ENCODE peak calls at places on chromosome 10, in six cellular contexts. One of them, this sample, is unnamed.

GRCh38 chr10:6583447-6583846 is 3.4 kb upstream of the PRKCQ start:
- DNase-seq in cardiac fibroblast: no peak
- DNase-seq in spleen: no peak
- DNase-seq in cardiac muscle cell: no peak
- DNase-seq in fibroblast of pulmonary artery: no peak
- DNase-seq in astrocyte of the spinal cord: no peak
- DNase-seq in this sample: no peak

GRCh38 chr10:128018236-128018635 is 108.0 kb downstream of the MKI67 start:
- DNase-seq in astrocyte of the spinal cord: no peak
- DNase-seq in spleen: no peak
- DNase-seq in cardiac fibroblast: peak
- DNase-seq in cardiac muscle cell: no peak
- DNase-seq in fibroblast of pulmonary artery: peak
- DNase-seq in this sample: no peak

GRCh38 chr10:5809541-5810154 is 3.6 kb downstream of the GDI2 start:
- DNase-seq in cardiac fibroblast: no peak
- DNase-seq in fibroblast of pulmonary artery: no peak
- DNase-seq in spleen: no peak
- DNase-seq in astrocyte of the spinal cord: no peak
- DNase-seq in cardiac muscle cell: no peak
- DNase-seq in this sample: no peak

GRCh38 chr10:101841826-101842225 is 1.8 kb downstream of the KCNIP2 start:
- DNase-seq in fibroblast of pulmonary artery: no peak
- DNase-seq in cardiac muscle cell: no peak
- DNase-seq in astrocyte of the spinal cord: no peak
- DNase-seq in spleen: no peak
- DNase-seq in cardiac fibroblast: no peak
- DNase-seq in this sample: no peak

GRCh38 chr10:99926925-99927718 is 82.6 kb downstream of the DNMBP start:
- DNase-seq in cardiac fibroblast: peak
- DNase-seq in fibroblast of pulmonary artery: peak
- DNase-seq in spleen: no peak
- DNase-seq in cardiac muscle cell: peak
- DNase-seq in astrocyte of the spinal cord: peak
- DNase-seq in this sample: no peak

GRCh38 chr10:125008689-125009579 is 67.0 kb downstream of the ZRANB1 start:
- DNase-seq in astrocyte of the spinal cord: no peak
- DNase-seq in fibroblast of pulmonary artery: no peak
- DNase-seq in cardiac muscle cell: no peak
- DNase-seq in spleen: peak
- DNase-seq in cardiac fibroblast: no peak
- DNase-seq in this sample: no peak

GRCh38 chr10:44066856-44067255 is 318.0 kb downstream of the CXCL12 start:
- DNase-seq in cardiac muscle cell: no peak
- DNase-seq in astrocyte of the spinal cord: no peak
- DNase-seq in fibroblast of pulmonary artery: no peak
- DNase-seq in cardiac fibroblast: no peak
- DNase-seq in spleen: no peak
- DNase-seq in this sample: no peak

GRCh38 chr10:124916098-124916584 is 25.8 kb upstream of the ZRANB1 start:
- DNase-seq in cardiac fibroblast: peak
- DNase-seq in cardiac muscle cell: no peak
- DNase-seq in spleen: no peak
- DNase-seq in fibroblast of pulmonary artery: peak
- DNase-seq in astrocyte of the spinal cord: no peak
- DNase-seq in this sample: no peak

GRCh38 chr10:102140218-102140617 is 7.4 kb downstream of the PPRC1 start:
- DNase-seq in fibroblast of pulmonary artery: no peak
- DNase-seq in cardiac fibroblast: no peak
- DNase-seq in spleen: no peak
- DNase-seq in cardiac muscle cell: no peak
- DNase-seq in astrocyte of the spinal cord: no peak
- DNase-seq in this sample: no peak

GRCh38 chr10:23813687-23814086 is 374.8 kb downstream of the OTUD1 start:
- DNase-seq in cardiac fibroblast: no peak
- DNase-seq in fibroblast of pulmonary artery: no peak
- DNase-seq in cardiac muscle cell: no peak
- DNase-seq in spleen: no peak
- DNase-seq in astrocyte of the spinal cord: no peak
- DNase-seq in this sample: no peak

GRCh38 chr10:88897019-88897853 is 17.2 kb downstream of the STAMBPL1 start:
- DNase-seq in cardiac muscle cell: peak
- DNase-seq in cardiac fibroblast: no peak
- DNase-seq in fibroblast of pulmonary artery: no peak
- DNase-seq in spleen: no peak
- DNase-seq in astrocyte of the spinal cord: no peak
- DNase-seq in this sample: no peak

GRCh38 chr10:129755075-129756020 is 208.7 kb downstream of the EBF3 start:
- DNase-seq in astrocyte of the spinal cord: no peak
- DNase-seq in fibroblast of pulmonary artery: no peak
- DNase-seq in cardiac muscle cell: no peak
- DNase-seq in spleen: peak
- DNase-seq in cardiac fibroblast: no peak
- DNase-seq in this sample: no peak

GRCh38 chr10:129756912-129757861 is 206.9 kb downstream of the EBF3 start:
- DNase-seq in astrocyte of the spinal cord: no peak
- DNase-seq in cardiac fibroblast: peak
- DNase-seq in fibroblast of pulmonary artery: peak
- DNase-seq in spleen: peak
- DNase-seq in cardiac muscle cell: no peak
- DNase-seq in this sample: no peak

GRCh38 chr10:129758180-129758579 is 205.9 kb downstream of the EBF3 start:
- DNase-seq in spleen: peak
- DNase-seq in cardiac muscle cell: no peak
- DNase-seq in astrocyte of the spinal cord: no peak
- DNase-seq in fibroblast of pulmonary artery: no peak
- DNase-seq in cardiac fibroblast: no peak
- DNase-seq in this sample: no peak

GRCh38 chr10:129758591-129759021 is 205.5 kb downstream of the EBF3 start:
- DNase-seq in cardiac fibroblast: no peak
- DNase-seq in spleen: peak
- DNase-seq in cardiac muscle cell: no peak
- DNase-seq in fibroblast of pulmonary artery: no peak
- DNase-seq in astrocyte of the spinal cord: no peak
- DNase-seq in this sample: no peak

GRCh38 chr10:129754211-129755050 is 209.6 kb downstream of the EBF3 start:
- DNase-seq in spleen: peak
- DNase-seq in cardiac muscle cell: no peak
- DNase-seq in cardiac fibroblast: no peak
- DNase-seq in astrocyte of the spinal cord: no peak
- DNase-seq in fibroblast of pulmonary artery: no peak
- DNase-seq in this sample: no peak
- TF ChIP-seq CTCF in spleen: no peak
- TF ChIP-seq CTCF in cardiac muscle cell: no peak
- TF ChIP-seq CTCF in cardiac fibroblast: no peak
- TF ChIP-seq CTCF in astrocyte of the spinal cord: no peak
- TF ChIP-seq CTCF in fibroblast of pulmonary artery: no peak
- TF ChIP-seq CTCF in this sample: no peak

DNA sequence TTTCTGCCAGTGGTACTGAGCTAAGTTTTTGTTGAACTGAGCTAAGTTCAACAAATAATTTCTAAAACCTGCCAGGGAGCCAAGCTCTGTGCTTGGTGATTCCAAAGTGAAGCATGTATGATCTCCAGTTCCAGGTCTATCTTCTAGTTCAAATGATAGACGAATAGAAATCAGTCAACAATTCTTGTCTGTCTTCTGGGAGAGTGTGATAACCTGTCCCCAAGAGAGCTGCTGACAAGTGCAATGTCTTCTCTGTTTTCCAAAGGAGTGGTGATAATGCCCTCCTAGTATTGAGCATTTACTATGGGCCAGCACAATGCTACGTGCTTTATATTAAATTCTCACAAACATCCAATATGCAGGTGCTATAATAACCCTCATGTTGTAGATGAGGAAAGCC is 10.2 kb downstream of the MXI1 start:
- DNase-seq in spleen: no peak
- DNase-seq in fibroblast of pulmonary artery: no peak
- DNase-seq in astrocyte of the spinal cord: no peak
- DNase-seq in cardiac fibroblast: no peak
- DNase-seq in cardiac muscle cell: no peak
- DNase-seq in this sample: no peak
- TF ChIP-seq CTCF in spleen: no peak
- TF ChIP-seq CTCF in fibroblast of pulmonary artery: no peak
- TF ChIP-seq CTCF in astrocyte of the spinal cord: no peak
- TF ChIP-seq CTCF in cardiac fibroblast: no peak
- TF ChIP-seq CTCF in cardiac muscle cell: no peak
- TF ChIP-seq CTCF in this sample: no peak

GRCh38 chr10:1295756-1296480 is 239.7 kb downstream of the WDR37 start:
- DNase-seq in cardiac muscle cell: no peak
- DNase-seq in fibroblast of pulmonary artery: no peak
- DNase-seq in astrocyte of the spinal cord: no peak
- DNase-seq in cardiac fibroblast: no peak
- DNase-seq in spleen: no peak
- DNase-seq in this sample: no peak

GRCh38 chr10:1297566-1298301 is 241.5 kb downstream of the WDR37 start:
- DNase-seq in astrocyte of the spinal cord: no peak
- DNase-seq in cardiac muscle cell: peak
- DNase-seq in fibroblast of pulmonary artery: no peak
- DNase-seq in spleen: no peak
- DNase-seq in cardiac fibroblast: no peak
- DNase-seq in this sample: no peak

GRCh38 chr10:1299041-1299726 is 243.0 kb downstream of the WDR37 start:
- DNase-seq in astrocyte of the spinal cord: no peak
- DNase-seq in spleen: no peak
- DNase-seq in cardiac fibroblast: no peak
- DNase-seq in cardiac muscle cell: no peak
- DNase-seq in fibroblast of pulmonary artery: no peak
- DNase-seq in this sample: no peak

GRCh38 chr10:1300218-1300617 is 244.0 kb downstream of the WDR37 start:
- DNase-seq in astrocyte of the spinal cord: no peak
- DNase-seq in cardiac fibroblast: no peak
- DNase-seq in spleen: no peak
- DNase-seq in fibroblast of pulmonary artery: no peak
- DNase-seq in cardiac muscle cell: no peak
- DNase-seq in this sample: no peak

DNA sequence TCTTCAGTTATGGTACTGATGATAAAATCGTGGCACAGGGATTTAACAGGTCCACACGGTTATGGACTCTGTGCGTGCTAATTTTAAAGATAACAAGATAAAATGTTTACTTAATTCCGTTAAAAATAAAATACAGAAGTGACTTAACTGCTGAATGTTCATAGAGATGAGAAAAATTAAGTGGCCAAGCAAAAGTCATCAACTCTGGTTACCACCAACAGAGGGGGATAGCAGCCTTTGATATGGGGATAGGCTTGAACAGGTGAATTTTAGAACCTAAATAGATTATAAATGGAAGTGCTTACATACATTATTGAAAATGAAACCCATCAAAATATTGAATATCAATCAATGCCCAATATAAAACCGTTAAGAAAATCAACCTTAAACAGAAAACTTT is 245.0 kb downstream of the WDR37 start:
- DNase-seq in fibroblast of pulmonary artery: no peak
- DNase-seq in spleen: no peak
- DNase-seq in cardiac fibroblast: no peak
- DNase-seq in astrocyte of the spinal cord: no peak
- DNase-seq in cardiac muscle cell: no peak
- DNase-seq in this sample: no peak
- TF ChIP-seq CTCF in fibroblast of pulmonary artery: no peak
- TF ChIP-seq CTCF in spleen: no peak
- TF ChIP-seq CTCF in cardiac fibroblast: no peak
- TF ChIP-seq CTCF in astrocyte of the spinal cord: no peak
- TF ChIP-seq CTCF in cardiac muscle cell: no peak
- TF ChIP-seq CTCF in this sample: no peak

GRCh38 chr10:132921086-132921485 is 21.3 kb downstream of the CFAP46 start:
- DNase-seq in spleen: peak
- DNase-seq in cardiac muscle cell: no peak
- DNase-seq in fibroblast of pulmonary artery: no peak
- DNase-seq in cardiac fibroblast: no peak
- DNase-seq in astrocyte of the spinal cord: no peak
- DNase-seq in this sample: no peak
- TF ChIP-seq CTCF in spleen: no peak
- TF ChIP-seq CTCF in cardiac muscle cell: no peak
- TF ChIP-seq CTCF in fibroblast of pulmonary artery: no peak
- TF ChIP-seq CTCF in cardiac fibroblast: no peak
- TF ChIP-seq CTCF in astrocyte of the spinal cord: no peak
- TF ChIP-seq CTCF in this sample: no peak

This sample was measured in AG09319.